ENCODE peak calls at places on chromosomes 3 and 15, in four cellular contexts. P, N, E and T are unnamed samples. For H3K9me3, the result is how much of the 10 kb centered on the place peaks cover.

GRCh38 chr3:156751461-156752025 is 74.6 kb upstream of the LEKR1 start:
- DNase-seq in P (peak), E (no peak), N (peak), T (no peak)

GRCh38 chr3:193768069-193768391 is 175.0 kb downstream of the OPA1 start:
- DNase-seq in P (no peak), E (no peak), N (peak), T (no peak)

GRCh38 chr3:76664816-76665215 is 375.1 kb upstream of the ROBO2 start:
- DNase-seq in E (no peak), N (peak), P (no peak), T (no peak)

GRCh38 chr3:67649681-67650080 is 4.7 kb downstream of the SUCLG2 start:
- DNase-seq in N (no peak), E (no peak), P (no peak), T (no peak)

GRCh38 chr15:85284497-85284896 is 95.9 kb upstream of the AKAP13 start:
- DNase-seq in E (no peak), P (no peak), N (no peak), T (no peak)

GRCh38 chr3:126126811-126127431 is 43.0 kb upstream of the SLC41A3 start:
- DNase-seq in E (peak), N (no peak), P (peak), T (peak)

GRCh38 chr3:154936196-154936595 is 143.9 kb upstream of the MME start:
- DNase-seq in E (no peak), N (peak), P (no peak), T (no peak)

GRCh38 chr3:154718058-154718457 is 288.1 kb upstream of the GPR149 start:
- DNase-seq in N (no peak), E (no peak), P (no peak), T (no peak)

GRCh38 chr3:128805771-128806170 is 73.6 kb upstream of the ACAD9 start:
- DNase-seq in P (no peak), N (peak), E (no peak), T (no peak)

GRCh38 chr3:32706348-32707025 is 21.5 kb downstream of the CNOT10 start:
- DNase-seq in N (peak), E (no peak), P (no peak), T (no peak)

GRCh38 chr3:87041191-87041590 is 50.2 kb upstream of the VGLL3 start:
- DNase-seq in P (no peak), E (no peak), N (no peak), T (no peak)

GRCh38 chr15:69980311-69981059 is 117.2 kb downstream of the TLE3 start:
- DNase-seq in E (no peak), P (no peak), N (no peak), T (no peak)

GRCh38 chr15:99682455-99682854 is 50.8 kb downstream of the LYSMD4 start:
- DNase-seq in N (peak), E (no peak), P (no peak), T (no peak)

GRCh38 chr3:128271536-128272332 is 118.5 kb downstream of the EEFSEC start:
- DNase-seq in P (peak), E (no peak), N (no peak), T (no peak)

GRCh38 chr15:75887178-75887577 is 16.5 kb upstream of the FBXO22 start:
- DNase-seq in N (no peak), P (no peak), E (no peak), T (no peak)

GRCh38 chr3:13713396-13713795 is 164.5 kb downstream of the FBLN2 start:
- DNase-seq in E (peak), P (no peak), N (no peak), T (no peak)

GRCh38 chr15:99408236-99409096 is 157.2 kb downstream of the LRRC28 start:
- DNase-seq in E (no peak), N (peak), P (no peak), T (no peak)

GRCh38 chr3:37729119-37729518 is 132.6 kb upstream of the CTDSPL start:
- DNase-seq in N (peak), P (no peak), E (no peak), T (no peak)

GRCh38 chr3:157226173-157226847 is 66.4 kb upstream of the CCNL1 start:
- DNase-seq in P (no peak), E (no peak), N (peak), T (no peak)

GRCh38 chr3:118760611-118761606 is 273.7 kb downstream of the IGSF11 start:
- DNase-seq in P (peak), N (peak), E (no peak), T (no peak)

GRCh38 chr15:101016581-101016980 is 97.4 kb downstream of the LRRK1 start:
- DNase-seq in E (peak), N (no peak), P (no peak), T (no peak)

GRCh38 chr3:40731445-40731844 is 206.7 kb downstream of the ZNF621 start:
- DNase-seq in P (no peak), N (no peak), E (no peak), T (no peak)

GRCh38 chr15:47959617-47960398 is 161.0 kb upstream of the SLC24A5 start:
- DNase-seq in P (no peak), E (no peak), N (no peak), T (no peak)

GRCh38 chr3:151400341-151400740 is 15.8 kb upstream of the P2RY12 start:
- DNase-seq in E (no peak), P (no peak), N (no peak), T (no peak)

GRCh38 chr15:78979456-78980320 is 34.8 kb upstream of the CTSH start:
- DNase-seq in P (peak), E (peak), N (peak), T (no peak)

GRCh38 chr15:48800245-48800644 is 10.6 kb downstream of the CEP152 start:
- DNase-seq in N (no peak), E (no peak), P (no peak), T (no peak)

GRCh38 chr15:39084683-39085530 is 496.0 kb upstream of the THBS1 start:
- DNase-seq in P (no peak), N (peak), E (no peak), T (peak)

GRCh38 chr3:13852638-13853009 is 27.2 kb downstream of the WNT7A start:
- DNase-seq in N (no peak), E (no peak), P (no peak), T (no peak)

GRCh38 chr15:22262613-22263020 is 182.3 kb downstream of the OR4M2 start:
- DNase-seq in E (peak), N (no peak), P (no peak), T (peak)

GRCh38 chr15:36925671-36926421 is 174.5 kb downstream of the MEIS2 start:
- DNase-seq in N (no peak), P (no peak), E (no peak), T (no peak)

GRCh38 chr15:62765916-62766315 is 276.6 kb upstream of the TPM1 start:
- DNase-seq in P (no peak), N (no peak), E (no peak), T (no peak)

GRCh38 chr15:67110958-67111864 is 45.8 kb downstream of the SMAD3 start:
- DNase-seq in N (peak), E (no peak), P (no peak), T (no peak)

GRCh38 chr3:142966808-142967207 is 3.3 kb upstream of the PAQR9 start:
- DNase-seq in E (no peak), P (no peak), N (no peak), T (no peak)

GRCh38 chr3:81823882-81824395 is 62.5 kb upstream of the GBE1 start:
- DNase-seq in P (no peak), N (no peak), E (no peak), T (no peak)

GRCh38 chr15:76674883-76675282 is 230.3 kb downstream of the SCAPER start:
- DNase-seq in N (peak), E (no peak), P (no peak), T (no peak)

GRCh38 chr3:47008258-47008671 is 28.8 kb downstream of the NBEAL2 start:
- DNase-seq in P (no peak), E (no peak), N (no peak), T (peak)

GRCh38 chr15:78714890-78715289 is 73.9 kb upstream of the CHRNB4 start:
- DNase-seq in N (no peak), P (no peak), E (no peak), T (no peak)

DNA sequence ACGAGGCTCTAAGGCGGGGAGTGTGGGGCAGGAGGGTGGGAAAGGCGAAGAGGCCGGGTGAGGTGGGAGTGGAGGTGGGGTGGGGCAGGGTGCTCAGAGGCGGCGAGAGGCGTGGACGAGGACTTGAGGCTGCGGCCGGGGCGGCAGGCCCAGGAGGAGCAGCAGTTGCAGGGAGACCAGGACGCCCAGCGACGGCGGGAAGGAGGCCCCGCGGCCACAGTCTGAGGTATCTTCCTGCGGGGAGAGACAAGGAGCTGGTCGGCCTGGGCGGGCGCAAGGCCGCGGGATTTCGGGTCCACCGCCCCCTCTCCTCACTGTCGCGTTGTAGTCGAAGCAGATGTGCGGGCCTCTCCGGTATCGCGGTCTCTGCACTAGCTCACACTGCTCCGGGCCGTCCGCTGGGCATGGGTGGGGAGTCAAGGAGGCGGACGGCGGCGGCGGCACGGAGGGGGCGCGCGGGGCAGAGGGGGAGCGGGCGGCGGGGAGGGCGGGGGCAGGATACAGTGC is 5.3 kb upstream of the TMEM115 start:
- DNase-seq in E (no peak), N (no peak), P (no peak), T (peak)
- H3K4me3 ChIP-seq in E (peak), N (peak), P (peak), T (peak)

GRCh38 chr3:104286645-104287044 is 1080.1 kb upstream of the ALCAM start:
- DNase-seq in P (no peak), E (no peak), N (no peak), T (no peak)

GRCh38 chr3:104279617-104280016 is 1087.1 kb upstream of the ALCAM start:
- DNase-seq in P (no peak), E (no peak), N (peak), T (no peak)

GRCh38 chr3:104281713-104282112 is 1085.0 kb upstream of the ALCAM start:
- DNase-seq in E (no peak), N (no peak), P (no peak), T (no peak)
- H3K9me3 ChIP-seq in E (under half), N (under half), P (under half), T (under half)

GRCh38 chr3:44418549-44418948 is 58.9 kb downstream of the ZNF445 start:
- DNase-seq in P (peak), N (no peak), E (peak), T (no peak)
- TF ChIP-seq CTCF in P (peak), N (peak), E (peak), T (no peak)

GRCh38 chr3:185559706-185560090 is 7.3 kb upstream of the LIPH start:
- DNase-seq in E (no peak), P (peak), N (no peak), T (no peak)
- H3K4me3 ChIP-seq in E (no peak), P (no peak), N (no peak), T (no peak)

DNA sequence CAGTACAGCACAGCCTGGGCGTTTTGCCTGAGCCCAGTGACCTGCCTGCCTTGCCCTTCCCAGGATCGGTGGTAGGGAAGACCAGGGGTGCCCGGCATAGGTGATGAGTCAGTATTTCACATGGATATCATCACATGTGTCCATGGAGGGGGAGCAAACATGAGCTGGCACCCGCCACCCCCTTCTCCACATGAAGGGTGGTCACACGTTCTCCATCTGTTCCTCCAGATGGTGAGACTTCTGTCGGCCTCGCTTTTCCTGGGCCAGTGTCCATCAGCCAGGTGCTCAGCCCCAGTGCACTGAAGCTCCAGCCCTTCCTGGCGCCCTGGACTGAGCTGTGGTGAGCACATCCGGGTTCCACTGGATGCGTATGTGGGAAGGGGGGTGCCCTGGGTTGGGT is 208.4 kb downstream of the UBE3A start:
- DNase-seq in E (no peak), N (no peak), P (no peak), T (no peak)
- H3K9me3 ChIP-seq in E (under half), N (half or more), P (half or more), T (half or more)

GRCh38 chr15:58297639-58298038 is 134.2 kb upstream of the LIPC start:
- DNase-seq in N (no peak), P (no peak), E (no peak), T (no peak)
- TF ChIP-seq CTCF in N (no peak), P (no peak), E (no peak), T (no peak)

GRCh38 chr3:10726787-10727186 is 89.2 kb upstream of the SLC6A11 start:
- DNase-seq in E (no peak), N (no peak), P (no peak), T (no peak)
- H3K4me3 ChIP-seq in E (no peak), N (no peak), P (no peak), T (no peak)

GRCh38 chr15:25092661-25093060 is 137.9 kb downstream of the SNRPN start:
- DNase-seq in N (peak), E (no peak), P (no peak), T (no peak)

GRCh38 chr15:25090073-25090733 is 135.4 kb downstream of the SNRPN start:
- DNase-seq in E (peak), N (no peak), P (no peak), T (no peak)

GRCh38 chr15:25089577-25089976 is 134.8 kb downstream of the SNRPN start:
- DNase-seq in E (peak), N (no peak), P (no peak), T (no peak)

GRCh38 chr15:25093455-25094029 is 138.8 kb downstream of the SNRPN start:
- DNase-seq in E (peak), P (no peak), N (no peak), T (no peak)

GRCh38 chr15:25091421-25092158 is 136.8 kb downstream of the SNRPN start:
- DNase-seq in P (peak), E (peak), N (no peak), T (no peak)
- H3K9me3 ChIP-seq in P (under half), E (under half), N (half or more), T (half or more)